ENCODE peak calls at places on chromosomes 11 and 22, in seven cellular contexts. D is memory B cell; K is GM10248; X is central memory CD4-positive, alpha-beta T cell; W is endodermal cell; V is posterior cingulate gyrus; L is activated T-cell treated with anti-CD3 and anti-CD28 coated beads for 1 hour. N is an unnamed sample.

GRCh38 chr11:65334696-65335295 is 1.1 kb downstream of the DPF2 start:
- DNase-seq in D (no peak), K (no peak), X (no peak), W (no peak), V (no peak), L (no peak), N (no peak)

GRCh38 chr11:130513132-130513531 is 64.7 kb downstream of the ADAMTS15 start:
- DNase-seq in D (no peak), K (no peak), X (no peak), W (no peak), V (no peak), L (no peak), N (no peak)

GRCh38 chr22:49197986-49198704 is 629.5 kb downstream of the BRD1 start:
- DNase-seq in D (no peak), K (no peak), X (no peak), W (peak; percentile 30), V (no peak), L (no peak), N (no peak)

GRCh38 chr11:61532136-61533038 is 23.8 kb downstream of the LRRC10B start:
- DNase-seq in D (peak; percentile 48), K (peak; percentile 85), X (peak; percentile 22), W (peak; percentile 92), V (no peak), L (peak; percentile 33), N (no peak)

GRCh38 chr22:32842486-32842885 is 41.0 kb downstream of the TIMP3 start:
- DNase-seq in D (no peak), K (no peak), X (no peak), W (no peak), V (no peak), L (no peak), N (no peak)

GRCh38 chr11:129960216-129961214 is 42.1 kb downstream of the PRDM10 start:
- DNase-seq in D (no peak), K (peak; percentile 56), X (no peak), W (no peak), V (no peak), L (no peak), N (no peak)

GRCh38 chr22:43740587-43741270 is 71.4 kb downstream of the EFCAB6 start:
- DNase-seq in D (no peak), K (no peak), X (no peak), W (no peak), V (no peak), L (no peak), N (no peak)

GRCh38 chr22:45238431-45239377 is 2.0 kb downstream of the KIAA0930 start:
- DNase-seq in D (no peak), K (no peak), X (no peak), W (no peak), V (no peak), L (no peak), N (no peak)

GRCh38 chr11:48073031-48073861 is 92.9 kb downstream of the PTPRJ start:
- DNase-seq in D (no peak), K (no peak), X (no peak), W (no peak), V (no peak), L (no peak), N (no peak)

GRCh38 chr11:25961539-25961938 is 370.4 kb upstream of the ANO3 start:
- DNase-seq in D (no peak), K (no peak), X (no peak), W (no peak), V (no peak), L (no peak), N (no peak)

GRCh38 chr11:70159612-70160570 is 43.2 kb upstream of the FADD start:
- DNase-seq in D (no peak), K (no peak), X (no peak), W (no peak), V (no peak), L (no peak), N (no peak)

GRCh38 chr22:50247748-50248147 is 2.9 kb upstream of the TUBGCP6 start:
- DNase-seq in D (peak; percentile 63), K (peak; percentile 62), X (peak; percentile 58), W (peak; percentile 93), V (no peak), L (no peak), N (no peak)

GRCh38 chr11:73359341-73359740 is 16.9 kb upstream of the RELT start:
- DNase-seq in D (no peak), K (no peak), X (no peak), W (no peak), V (no peak), L (no peak), N (no peak)

GRCh38 chr11:86947541-86947940 is 7.7 kb downstream of the FZD4 start:
- DNase-seq in D (no peak), K (no peak), X (no peak), W (no peak), V (no peak), L (no peak), N (no peak)

GRCh38 chr22:47016636-47017035 is 254.2 kb downstream of the TBC1D22A start:
- DNase-seq in D (no peak), K (no peak), X (no peak), W (no peak), V (peak; percentile 15), L (no peak), N (no peak)

GRCh38 chr11:28566643-28567042 is 458.5 kb downstream of the METTL15 start:
- DNase-seq in D (no peak), K (no peak), X (no peak), W (peak; percentile 95), V (peak; percentile 43), L (no peak), N (no peak)

GRCh38 chr11:59560702-59561469 is 49.5 kb downstream of the OR4D9 start:
- DNase-seq in D (peak; percentile 68), K (peak; percentile 88), X (peak; percentile 70), W (peak; percentile 93), V (peak; percentile 74), L (peak; percentile 77), N (peak; percentile 36)

GRCh38 chr22:38967451-38968450 is 10.3 kb downstream of the APOBEC3A start:
- DNase-seq in D (no peak), K (peak; percentile 64), X (no peak), W (no peak), V (no peak), L (no peak), N (no peak)

GRCh38 chr22:42283288-42284229 is 13.1 kb upstream of the TCF20 start:
- DNase-seq in D (no peak), K (no peak), X (peak; percentile 51), W (peak; percentile 75), V (no peak), L (no peak), N (no peak)

GRCh38 chr11:6667733-6668374 is 12.2 kb upstream of the DCHS1 start:
- DNase-seq in D (peak; percentile 32), K (no peak), X (peak; percentile 50), W (peak; percentile 65), V (no peak), L (no peak), N (no peak)

N was measured in NCI-H2081 treated with DMSO at 0.1 percent for 48 hours.